ENCODE peak calls at places on chromosomes 11 and 22, in eight cellular contexts. I is LoVo; U is NAMALWA; F is GM23338; N is progenitor cell of endocrine pancreas; C is brain microvascular endothelial cell; H is stimulated activated CD4-positive, alpha-beta T cell treated with anti-CD3 and anti-CD28 coated beads, TNF-alpha, amount 100 ng/mL, for 48 hours; B is non-pigmented ciliary epithelial cell. A is an unnamed sample.

GRCh38 chr22:41237707-41238569 is 2.8 kb downstream of the CHADL start:
- DNase-seq in I (peak; percentile 58), U (peak; percentile 64), F (peak; percentile 77), N (peak; percentile 75), C (no peak), H (peak; percentile 70), B (no peak), A (peak; percentile 92)

GRCh38 chr11:111602865-111603632 is 800 bp downstream of the SIK2 start:
- DNase-seq in I (no peak), U (peak; percentile 67), F (peak; percentile 59), N (peak; percentile 29), C (peak; percentile 33), H (no peak), B (no peak), A (peak; percentile 83)

GRCh38 chr11:44342616-44343015 is 32.7 kb upstream of the ALX4 start:
- DNase-seq in I (no peak), U (no peak), F (no peak), N (no peak), C (no peak), H (no peak), B (no peak), A (peak; percentile 65)

GRCh38 chr11:117064275-117064674 is 34.0 kb downstream of the SIK3 start:
- DNase-seq in I (no peak), U (no peak), F (no peak), N (no peak), C (peak; percentile 24), H (no peak), B (no peak), A (no peak)

GRCh38 chr22:37909756-37910155 is 3.7 kb downstream of the MICALL1 start:
- DNase-seq in I (no peak), U (no peak), F (no peak), N (no peak), C (no peak), H (no peak), B (no peak), A (no peak)

GRCh38 chr22:50304528-50305392 is 2.7 kb downstream of the PLXNB2 start:
- DNase-seq in I (peak; percentile 69), U (peak; percentile 47), F (no peak), N (no peak), C (no peak), H (no peak), B (no peak), A (no peak)

GRCh38 chr11:3130269-3131071 is 34.6 kb downstream of the OSBPL5 start:
- DNase-seq in I (no peak), U (no peak), F (no peak), N (no peak), C (no peak), H (no peak), B (no peak), A (peak; percentile 66)

GRCh38 chr22:50697667-50698506 is 25.3 kb downstream of the SHANK3 start:
- DNase-seq in I (no peak), U (no peak), F (no peak), N (no peak), C (no peak), H (no peak), B (no peak), A (peak; percentile 67)

GRCh38 chr11:45146072-45147016 is at the start of gene PRDM11:
- DNase-seq in I (peak; percentile 76), U (peak; percentile 67), F (peak; percentile 58), N (peak; percentile 36), C (peak; percentile 66), H (no peak), B (peak; percentile 26), A (peak; percentile 92)

GRCh38 chr11:74966651-74967050 is 17.6 kb downstream of the SPCS2 start:
- DNase-seq in I (no peak), U (no peak), F (no peak), N (no peak), C (peak; percentile 66), H (no peak), B (no peak), A (no peak)

GRCh38 chr22:37884420-37884819 is 21.7 kb upstream of the MICALL1 start:
- DNase-seq in I (no peak), U (no peak), F (no peak), N (no peak), C (no peak), H (no peak), B (no peak), A (no peak)

GRCh38 chr11:131824766-131825165 is 454.4 kb downstream of the NTM start:
- DNase-seq in I (no peak), U (no peak), F (no peak), N (no peak), C (peak; percentile 15), H (no peak), B (no peak), A (no peak)

GRCh38 chr11:70471254-70471653 is 72.9 kb downstream of the CTTN start:
- DNase-seq in I (peak; percentile 29), U (peak; percentile 25), F (peak; percentile 93), N (no peak), C (peak; percentile 28), H (no peak), B (no peak), A (no peak)

GRCh38 chr22:42805998-42806481 is 51.0 kb downstream of the ARFGAP3 start:
- DNase-seq in I (no peak), U (no peak), F (no peak), N (no peak), C (no peak), H (no peak), B (no peak), A (no peak)

GRCh38 chr11:15367695-15368094 is 253.0 kb downstream of the INSC start:
- DNase-seq in I (no peak), U (no peak), F (peak; percentile 50), N (no peak), C (no peak), H (no peak), B (no peak), A (no peak)

GRCh38 chr22:20641198-20641892 is 132.6 kb upstream of the SERPIND1 start:
- DNase-seq in I (no peak), U (no peak), F (no peak), N (no peak), C (no peak), H (no peak), B (no peak), A (peak; percentile 36)

GRCh38 chr11:117992136-117992535 is 5.9 kb downstream of the IL10RA start:
- DNase-seq in I (no peak), U (peak; percentile 47), F (no peak), N (no peak), C (no peak), H (no peak), B (no peak), A (no peak)

GRCh38 chr11:68750197-68750987 is 928 bp downstream of the TESMIN start:
- DNase-seq in I (no peak), U (no peak), F (peak; percentile 87), N (peak; percentile 60), C (no peak), H (no peak), B (no peak), A (no peak)

GRCh38 chr11:29527391-29527936 is 489.4 kb downstream of the KCNA4 start:
- DNase-seq in I (peak; percentile 40), U (peak; percentile 90), F (peak; percentile 19), N (no peak), C (peak; percentile 79), H (no peak), B (peak; percentile 91), A (no peak)

GRCh38 chr22:19723165-19723989 is at the start of gene GP1BB:
- DNase-seq in I (no peak), U (no peak), F (peak; percentile 72), N (no peak), C (peak; percentile 20), H (no peak), B (no peak), A (no peak)

GRCh38 chr11:7964873-7965272 is 374 bp downstream of the NLRP10 start:
- DNase-seq in I (no peak), U (no peak), F (no peak), N (no peak), C (no peak), H (no peak), B (no peak), A (no peak)

GRCh38 chr11:14336507-14337503 is 22.2 kb downstream of the RRAS2 start:
- DNase-seq in I (peak; percentile 73), U (no peak), F (no peak), N (no peak), C (peak; percentile 98), H (no peak), B (peak; percentile 93), A (no peak)

GRCh38 chr11:129933262-129933661 is 37.9 kb upstream of the NFRKB start:
- DNase-seq in I (no peak), U (no peak), F (no peak), N (no peak), C (no peak), H (no peak), B (no peak), A (no peak)

GRCh38 chr11:61816736-61817455 is at the start of gene FADS1:
- DNase-seq in I (peak; percentile 94), U (no peak), F (peak; percentile 98), N (peak; percentile 97), C (peak; percentile 80), H (peak; percentile 65), B (peak; percentile 59), A (peak; percentile 97)

GRCh38 chr11:105741488-105742020 is 131.7 kb downstream of the GRIA4 start:
- DNase-seq in I (no peak), U (no peak), F (no peak), N (no peak), C (no peak), H (no peak), B (no peak), A (no peak)

GRCh38 chr22:28925916-28926315 is 42.5 kb downstream of the ZNRF3 start:
- DNase-seq in I (no peak), U (peak; percentile 10), F (peak; percentile 61), N (no peak), C (no peak), H (no peak), B (no peak), A (no peak)

GRCh38 chr11:19290356-19290755 is 49.6 kb upstream of the E2F8 start:
- DNase-seq in I (no peak), U (no peak), F (no peak), N (no peak), C (no peak), H (no peak), B (no peak), A (no peak)

GRCh38 chr11:2466869-2467694 is 22.3 kb downstream of the KCNQ1 start:
- DNase-seq in I (no peak), U (peak; percentile 41), F (no peak), N (no peak), C (no peak), H (no peak), B (no peak), A (peak; percentile 81)

GRCh38 chr22:40313007-40313406 is 33.3 kb upstream of the ADSL start:
- DNase-seq in I (no peak), U (no peak), F (no peak), N (no peak), C (no peak), H (no peak), B (no peak), A (no peak)

GRCh38 chr11:83609181-83609580 is 323.0 kb upstream of the CCDC90B start:
- DNase-seq in I (no peak), U (no peak), F (no peak), N (no peak), C (no peak), H (no peak), B (no peak), A (no peak)

GRCh38 chr11:76626921-76627391 is 43.6 kb downstream of the LRRC32 start:
- DNase-seq in I (no peak), U (peak; percentile 83), F (no peak), N (no peak), C (peak; percentile 32), H (peak; percentile 28), B (no peak), A (peak; percentile 35)

GRCh38 chr22:49807780-49808708 is 19.6 kb downstream of the BRD1 start:
- DNase-seq in I (no peak), U (no peak), F (no peak), N (no peak), C (no peak), H (no peak), B (no peak), A (no peak)

GRCh38 chr11:60933416-60933815 is 9.2 kb downstream of the TMEM132A start:
- DNase-seq in I (no peak), U (no peak), F (no peak), N (no peak), C (no peak), H (no peak), B (no peak), A (peak; percentile 77)

GRCh38 chr11:76694664-76695063 is 24.1 kb upstream of the LRRC32 start:
- DNase-seq in I (no peak), U (no peak), F (no peak), N (no peak), C (peak; percentile 75), H (no peak), B (peak; percentile 54), A (no peak)